ENCODE peak calls at places on chromosome 10, in six cellular contexts. W, U, O, C, X and P are unnamed samples. For H3K9me3, the result is how much of the 10 kb centered on the place peaks cover.

GRCh38 chr10:3712707-3713106 is 72.3 kb downstream of the KLF6 start:
- DNase-seq in U (no peak), X (no peak), O (no peak), W (no peak), C (no peak), P (no peak)

GRCh38 chr10:95741807-95742528 is 14.0 kb upstream of the ENTPD1 start:
- DNase-seq in W (no peak), U (no peak), X (no peak), O (no peak), C (no peak), P (no peak)

GRCh38 chr10:125811251-125811650 is 11.8 kb downstream of the UROS start:
- DNase-seq in O (no peak), X (no peak), U (no peak), C (no peak), W (no peak), P (peak)

GRCh38 chr10:101047961-101048892 is 13.6 kb upstream of the KAZALD1 start:
- DNase-seq in C (no peak), W (no peak), X (no peak), U (no peak), O (no peak), P (no peak)

GRCh38 chr10:63103971-63104409 is 29.1 kb upstream of the NRBF2 start:
- DNase-seq in U (peak), O (no peak), X (no peak), W (no peak), C (no peak), P (no peak)

GRCh38 chr10:101878869-101879268 is 35.3 kb upstream of the KCNIP2 start:
- DNase-seq in X (no peak), O (no peak), W (no peak), C (no peak), U (no peak), P (no peak)

GRCh38 chr10:46062735-46063428 is 16.8 kb upstream of the MSMB start:
- DNase-seq in W (no peak), C (no peak), X (no peak), U (no peak), O (no peak), P (no peak)

GRCh38 chr10:112209534-112210200 is 26.1 kb upstream of the GPAM start:
- DNase-seq in X (no peak), U (no peak), W (no peak), O (no peak), C (no peak), P (no peak)

GRCh38 chr10:88161070-88161469 is 297.6 kb downstream of the PTEN start:
- DNase-seq in O (no peak), C (no peak), X (no peak), U (no peak), W (no peak), P (no peak)

GRCh38 chr10:22849077-22849810 is 78.6 kb upstream of the ARMC3 start:
- DNase-seq in U (no peak), X (peak), W (no peak), O (peak), C (no peak), P (no peak)

GRCh38 chr10:20407421-20407820 is 489.7 kb downstream of the NEBL start:
- DNase-seq in W (no peak), C (no peak), O (no peak), X (no peak), U (no peak), P (no peak)

GRCh38 chr10:102467971-102468438 is 16.7 kb upstream of the C10orf95 start:
- DNase-seq in O (no peak), W (no peak), X (no peak), C (no peak), U (no peak), P (no peak)

GRCh38 chr10:77666821-77667220 is 29.2 kb upstream of the KCNMA1 start:
- DNase-seq in W (no peak), C (no peak), X (no peak), U (no peak), O (no peak), P (no peak)

GRCh38 chr10:75319274-75319673 is 82.3 kb downstream of the ZNF503 start:
- DNase-seq in W (no peak), O (no peak), U (no peak), X (no peak), C (no peak), P (no peak)

GRCh38 chr10:93363891-93364648 is 118.1 kb downstream of the MYOF start:
- DNase-seq in W (no peak), C (no peak), O (peak), X (no peak), U (no peak), P (no peak)

GRCh38 chr10:130561681-130562080 is 425.5 kb downstream of the GLRX3 start:
- DNase-seq in O (no peak), U (no peak), C (no peak), X (no peak), W (no peak), P (no peak)
- H3K9me3 ChIP-seq in O (under half), U (under half), C (under half), X (under half), W (under half), P (under half)

DNA sequence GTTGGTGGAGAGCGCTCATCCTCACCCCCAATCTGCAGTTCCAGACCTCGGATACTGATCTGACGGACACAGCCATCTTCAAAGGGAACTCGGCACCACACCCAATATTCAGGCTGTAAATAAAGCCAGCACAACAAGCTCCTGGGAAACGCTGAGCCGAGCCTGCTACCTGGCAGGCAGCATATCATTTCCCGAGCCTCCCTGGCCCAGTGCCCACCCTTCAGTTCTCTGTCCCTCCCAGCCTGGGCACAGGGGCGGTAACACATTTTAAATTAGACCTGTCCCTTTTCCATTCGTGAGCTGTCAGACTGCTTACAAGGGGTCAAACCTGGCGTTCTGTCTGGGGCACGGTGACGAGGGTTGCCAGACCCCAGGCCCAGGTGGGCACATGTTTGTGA is 250.5 kb downstream of the ARHGAP12 start:
- DNase-seq in O (no peak), U (no peak), C (no peak), X (no peak), W (no peak), P (no peak)
- H3K9me3 ChIP-seq in O (under half), U (under half), C (under half), X (under half), W (under half), P (under half)

DNA sequence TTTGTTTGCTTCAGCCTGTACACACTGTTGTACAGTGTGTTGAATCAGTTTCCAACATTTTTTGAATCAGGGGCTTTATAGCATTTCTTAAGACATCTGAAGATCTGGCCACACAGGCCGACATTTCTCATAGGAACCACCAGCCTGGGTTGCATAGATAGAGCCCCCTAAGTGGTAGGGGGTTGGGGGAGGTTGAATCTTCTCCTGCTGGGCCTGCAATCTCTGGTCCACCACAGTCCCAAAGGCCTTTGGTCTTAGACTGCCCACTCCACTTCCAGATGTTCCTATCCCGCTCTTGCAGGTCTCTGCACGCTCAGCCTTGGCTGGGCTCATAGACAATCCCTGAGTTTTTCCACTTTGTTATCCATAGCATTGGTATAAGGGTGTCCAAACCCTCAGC is 75.4 kb upstream of the HABP2 start:
- DNase-seq in C (no peak), W (no peak), X (no peak), U (no peak), O (no peak), P (no peak)
- H3K9me3 ChIP-seq in C (under half), W (under half), X (under half), U (under half), O (under half), P (under half)

GRCh38 chr10:131430716-131431402 is 119.3 kb upstream of the TCERG1L start:
- DNase-seq in U (no peak), C (no peak), X (no peak), O (no peak), W (no peak), P (no peak)
- H3K9me3 ChIP-seq in U (under half), C (under half), X (under half), O (under half), W (under half), P (under half)

GRCh38 chr10:30773501-30773900 is 143.9 kb upstream of the LYZL2 start:
- DNase-seq in U (no peak), X (no peak), W (no peak), C (no peak), O (no peak), P (no peak)

GRCh38 chr10:30770229-30770628 is 140.7 kb upstream of the LYZL2 start:
- DNase-seq in U (no peak), W (no peak), X (no peak), C (no peak), O (no peak), P (no peak)

GRCh38 chr10:30765611-30766010 is 136.1 kb upstream of the LYZL2 start:
- DNase-seq in W (no peak), C (no peak), X (no peak), U (no peak), O (no peak), P (no peak)

GRCh38 chr10:30770816-30771215 is 141.3 kb upstream of the LYZL2 start:
- DNase-seq in W (no peak), U (no peak), X (no peak), C (no peak), O (no peak), P (no peak)

DNA sequence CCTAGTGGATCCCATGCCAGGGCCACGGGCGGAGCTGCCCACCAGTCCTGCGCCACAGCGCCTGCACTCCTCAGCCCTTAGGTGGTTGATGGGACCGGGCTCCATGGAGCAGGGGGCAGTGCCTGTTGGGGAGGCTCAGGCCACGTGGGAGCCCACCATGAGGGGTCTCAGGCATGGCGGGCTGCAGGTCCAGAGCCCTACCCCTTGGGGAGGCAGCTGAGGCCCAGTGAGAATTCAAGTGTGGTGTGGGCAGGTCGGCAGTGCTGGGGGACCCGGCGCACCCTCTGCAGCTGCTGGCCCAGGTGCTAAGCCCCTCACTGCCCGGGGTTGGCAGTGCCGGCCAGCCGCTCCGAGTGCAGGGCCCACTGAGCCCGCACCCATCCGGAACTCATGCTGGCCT is 139.8 kb upstream of the LYZL2 start:
- DNase-seq in W (no peak), O (no peak), C (no peak), U (no peak), X (no peak), P (no peak)
- H3K9me3 ChIP-seq in W (under half), O (under half), C (under half), U (under half), X (under half), P (under half)

GRCh38 chr10:133444342-133445267 is 9.1 kb upstream of the SCART1 start:
- DNase-seq in O (no peak), X (no peak), C (no peak), U (no peak), W (no peak), P (no peak)
- H3K9me3 ChIP-seq in O (under half), X (under half), C (under half), U (under half), W (under half), P (under half)

DNA sequence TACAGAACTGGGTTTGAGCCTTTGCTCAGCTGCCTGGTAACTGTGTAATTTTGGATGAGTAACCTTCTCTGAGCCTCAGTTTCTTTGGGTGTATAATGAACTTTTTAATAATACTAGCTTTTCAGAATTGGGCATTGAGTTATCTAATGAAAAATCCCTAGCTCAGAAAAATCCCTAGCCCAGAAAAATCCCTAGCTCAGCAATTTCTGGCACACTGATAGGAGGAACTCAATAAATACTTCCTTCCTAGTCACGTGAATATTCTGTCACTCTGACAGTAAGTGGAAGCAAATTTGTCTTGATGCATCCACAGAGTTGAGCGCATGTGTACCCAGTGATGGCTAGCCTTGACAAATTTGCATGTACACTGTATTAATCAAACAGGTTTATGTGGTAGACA is 817.6 kb downstream of the XPNPEP1 start:
- DNase-seq in X (no peak), C (no peak), O (no peak), W (no peak), U (no peak), P (no peak)
- H3K9me3 ChIP-seq in X (under half), C (under half), O (under half), W (under half), U (under half), P (under half)

DNA sequence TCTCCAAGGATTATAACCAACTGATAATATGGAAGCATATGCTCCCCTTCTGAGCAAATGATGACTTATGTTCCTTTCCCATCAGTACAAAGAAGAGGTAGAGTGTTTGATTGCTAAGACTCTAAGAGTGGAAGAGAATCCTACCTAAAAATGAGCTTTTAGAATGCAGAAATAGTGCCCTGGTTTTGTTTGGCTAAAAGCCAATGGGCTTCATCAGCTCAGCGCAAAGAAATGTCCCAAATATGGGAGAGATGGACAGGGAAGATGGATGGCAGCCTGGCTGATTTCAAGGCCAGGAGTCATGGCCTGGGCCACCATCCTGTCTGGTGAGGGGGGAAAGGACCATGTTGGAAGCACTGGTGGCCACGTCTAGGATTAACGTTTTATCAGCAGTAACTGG is 60.2 kb downstream of the GPR26 start:
- DNase-seq in O (no peak), U (no peak), W (no peak), X (no peak), C (no peak), P (no peak)
- H3K9me3 ChIP-seq in O (under half), U (under half), W (under half), X (under half), C (under half), P (under half)

GRCh38 chr10:51312817-51313216 is 238.5 kb downstream of the PRKG1 start:
- DNase-seq in X (no peak), U (no peak), C (no peak), W (no peak), O (no peak), P (no peak)
- H3K9me3 ChIP-seq in X (under half), U (under half), C (under half), W (under half), O (under half), P (under half)

DNA sequence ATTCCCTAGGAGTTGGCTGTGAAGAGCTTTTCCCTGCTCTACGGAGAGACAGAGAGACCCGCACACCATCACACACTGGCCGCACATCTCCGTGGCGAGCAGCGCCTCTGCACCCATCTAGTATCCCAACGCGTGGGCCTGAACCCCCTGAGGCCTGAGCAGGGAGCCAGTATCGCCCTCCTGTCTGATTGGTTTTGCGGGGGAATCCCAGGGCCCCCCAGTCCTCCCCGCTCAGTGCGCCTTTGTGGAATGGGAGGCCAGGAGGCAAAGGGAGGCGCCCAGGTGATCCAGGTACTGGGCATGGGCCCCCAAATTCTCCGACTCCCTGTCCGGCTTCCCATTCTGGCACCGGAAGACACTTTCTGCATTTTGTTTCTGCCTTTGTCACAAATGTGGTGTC is 344.3 kb downstream of the GLRX3 start:
- DNase-seq in W (no peak), U (no peak), C (no peak), X (no peak), O (peak), P (no peak)
- H3K9me3 ChIP-seq in W (under half), U (under half), C (under half), X (under half), O (under half), P (under half)